ENCODE peak calls at places on chromosomes 1 and 21, in seven cellular contexts. One of them, this sample, is unnamed.

GRCh38 chr1:30378991-30379581 is 344.3 kb downstream of the MATN1 start:
- DNase-seq in AG08395: peak
- DNase-seq in AG08396: peak
- DNase-seq in neuronal stem cell: no peak
- DNase-seq in osteocyte: peak
- DNase-seq in suprapubic skin: peak
- DNase-seq in BE2C: peak
- DNase-seq in this sample: peak

GRCh38 chr1:48105167-48105566 is 108.0 kb upstream of the TRABD2B start:
- DNase-seq in osteocyte: no peak
- DNase-seq in AG08396: no peak
- DNase-seq in BE2C: no peak
- DNase-seq in suprapubic skin: no peak
- DNase-seq in neuronal stem cell: no peak
- DNase-seq in AG08395: no peak
- DNase-seq in this sample: peak

GRCh38 chr1:109659145-109659544 is 3.2 kb downstream of the GSTM4 start:
- DNase-seq in osteocyte: peak
- DNase-seq in BE2C: no peak
- DNase-seq in AG08395: no peak
- DNase-seq in AG08396: no peak
- DNase-seq in suprapubic skin: no peak
- DNase-seq in neuronal stem cell: no peak
- DNase-seq in this sample: no peak

GRCh38 chr1:11690132-11690668 is 1.3 kb upstream of the DRAXIN start:
- DNase-seq in AG08396: no peak
- DNase-seq in osteocyte: no peak
- DNase-seq in BE2C: no peak
- DNase-seq in AG08395: no peak
- DNase-seq in neuronal stem cell: no peak
- DNase-seq in suprapubic skin: no peak
- DNase-seq in this sample: no peak

GRCh38 chr1:13513885-13514546 is at the start of gene LRRC38:
- DNase-seq in AG08395: no peak
- DNase-seq in AG08396: no peak
- DNase-seq in osteocyte: no peak
- DNase-seq in neuronal stem cell: no peak
- DNase-seq in suprapubic skin: no peak
- DNase-seq in BE2C: no peak
- DNase-seq in this sample: no peak

GRCh38 chr21:21067375-21067774 is 69.2 kb downstream of the NCAM2 start:
- DNase-seq in suprapubic skin: no peak
- DNase-seq in osteocyte: no peak
- DNase-seq in AG08396: no peak
- DNase-seq in AG08395: no peak
- DNase-seq in BE2C: no peak
- DNase-seq in neuronal stem cell: no peak
- DNase-seq in this sample: no peak

GRCh38 chr1:231357831-231358354 is 19.8 kb downstream of the SPRTN start:
- DNase-seq in neuronal stem cell: peak
- DNase-seq in BE2C: peak
- DNase-seq in suprapubic skin: no peak
- DNase-seq in AG08396: peak
- DNase-seq in AG08395: peak
- DNase-seq in osteocyte: no peak
- DNase-seq in this sample: peak

GRCh38 chr1:212294983-212295382 is 9.8 kb downstream of the PPP2R5A start:
- DNase-seq in neuronal stem cell: no peak
- DNase-seq in suprapubic skin: no peak
- DNase-seq in osteocyte: no peak
- DNase-seq in AG08395: no peak
- DNase-seq in AG08396: no peak
- DNase-seq in BE2C: no peak
- DNase-seq in this sample: no peak

This sample was measured in stromal cell of bone marrow.